ENCODE peak calls at places on chromosome 2, in nine cellular contexts. I, U, B, F, J, Q, H, A and O are unnamed samples. For H3K9me3, the result is how much of the 10 kb centered on the place peaks cover.

GRCh38 chr2:28582152-28582551 is 86.3 kb downstream of the PLB1 start:
- DNase-seq in H (no peak), F (no peak), J (peak), A (no peak), B (no peak), Q (no peak), U (no peak), I (no peak), O (no peak)

GRCh38 chr2:119196301-119197124 is 27.1 kb upstream of the STEAP3 start:
- DNase-seq in U (no peak), H (no peak), F (no peak), Q (no peak), A (no peak), I (no peak), B (no peak), J (peak), O (no peak)

GRCh38 chr2:240619506-240620148 is 5.7 kb upstream of the GPR35 start:
- DNase-seq in A (no peak), U (peak), F (no peak), B (peak), I (no peak), H (no peak), Q (no peak), J (no peak), O (peak)

GRCh38 chr2:217654173-217654572 is 348.6 kb downstream of the TNS1 start:
- DNase-seq in B (no peak), F (no peak), Q (no peak), I (no peak), J (no peak), H (no peak), A (no peak), U (no peak), O (no peak)

GRCh38 chr2:98445167-98445522 is 487 bp downstream of the INPP4A start:
- DNase-seq in F (no peak), Q (no peak), H (no peak), B (no peak), J (no peak), U (no peak), I (no peak), A (peak), O (no peak)

GRCh38 chr2:239534581-239535412 is 134.0 kb upstream of the HDAC4 start:
- DNase-seq in B (no peak), H (no peak), F (no peak), Q (no peak), A (peak), I (no peak), J (no peak), U (no peak), O (no peak)

GRCh38 chr2:25373269-25373981 is 31.7 kb upstream of the DNMT3A start:
- DNase-seq in A (no peak), J (no peak), B (peak), I (no peak), H (no peak), F (no peak), U (no peak), Q (no peak), O (no peak)

GRCh38 chr2:178258916-178259315 is 64.6 kb downstream of the OSBPL6 start:
- DNase-seq in B (no peak), F (peak), U (no peak), I (no peak), J (no peak), Q (no peak), H (no peak), A (no peak), O (no peak)

GRCh38 chr2:169734172-169734847 is 678 bp downstream of the KLHL23 start:
- DNase-seq in A (peak), I (peak), F (no peak), H (no peak), U (no peak), B (peak), J (no peak), Q (no peak), O (no peak)

GRCh38 chr2:18971628-18972027 is 382.3 kb upstream of the NT5C1B start:
- DNase-seq in F (peak), B (no peak), I (no peak), U (no peak), A (no peak), Q (no peak), J (peak), H (no peak), O (no peak)

GRCh38 chr2:40358783-40359182 is 93.1 kb downstream of the SLC8A1 start:
- DNase-seq in J (no peak), U (no peak), H (no peak), I (no peak), B (no peak), F (no peak), Q (no peak), A (no peak), O (no peak)

GRCh38 chr2:134774786-134775641 is 56.2 kb upstream of the TMEM163 start:
- DNase-seq in J (peak), Q (no peak), B (no peak), F (no peak), H (peak), A (peak), U (no peak), I (no peak), O (no peak)

GRCh38 chr2:124264496-124265160 is 239.5 kb downstream of the CNTNAP5 start:
- DNase-seq in F (peak), A (no peak), H (no peak), U (no peak), I (no peak), J (no peak), Q (no peak), B (no peak), O (no peak)

GRCh38 chr2:124269348-124269747 is 244.3 kb downstream of the CNTNAP5 start:
- DNase-seq in H (no peak), B (no peak), I (no peak), A (no peak), F (no peak), Q (no peak), J (no peak), U (no peak), O (no peak)

GRCh38 chr2:124265641-124266040 is 240.6 kb downstream of the CNTNAP5 start:
- DNase-seq in I (no peak), U (no peak), B (no peak), A (no peak), Q (no peak), J (no peak), F (no peak), H (no peak), O (no peak)

GRCh38 chr2:124272442-124272841 is 247.4 kb downstream of the CNTNAP5 start:
- DNase-seq in A (no peak), Q (no peak), J (no peak), H (no peak), U (no peak), I (no peak), F (no peak), B (no peak), O (no peak)

DNA sequence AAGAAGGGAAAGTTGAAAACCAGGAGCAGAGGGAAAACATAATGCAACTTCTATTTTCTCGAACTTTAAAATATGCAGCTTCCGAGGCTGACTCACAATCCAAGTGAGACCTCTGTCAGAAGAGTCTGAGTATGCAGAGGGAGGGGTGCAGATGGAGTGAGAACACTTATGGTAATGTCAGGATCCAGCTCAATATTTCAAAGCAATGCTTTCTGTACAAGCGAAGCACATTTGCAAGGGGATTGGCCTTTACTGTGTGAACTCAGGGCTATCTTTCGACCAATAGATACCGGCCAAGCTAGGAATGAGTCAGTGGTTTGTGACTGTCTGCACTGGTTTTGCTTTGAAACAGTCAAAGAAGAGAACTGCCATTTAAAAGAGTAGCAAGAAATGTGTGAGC is 242.7 kb downstream of the CNTNAP5 start:
- DNase-seq in B (no peak), U (no peak), Q (no peak), J (no peak), A (no peak), H (no peak), F (peak), I (no peak), O (no peak)
- H3K27ac ChIP-seq in B (no peak), U (no peak), Q (no peak), J (no peak), A (no peak), H (no peak), F (peak), I (no peak), O (no peak)

GRCh38 chr2:171785450-171785849 is 98.2 kb downstream of the DYNC1I2 start:
- DNase-seq in F (no peak), Q (no peak), H (no peak), J (no peak), A (no peak), U (no peak), B (no peak), I (no peak), O (no peak)
- TF ChIP-seq CTCF in F (no peak), Q (no peak), H (no peak), J (no peak), A (no peak), U (no peak), B (no peak), I (no peak), O (no peak)

GRCh38 chr2:14514001-14514400 is 118.5 kb upstream of the LRATD1 start:
- DNase-seq in H (no peak), J (no peak), I (no peak), F (no peak), B (no peak), A (no peak), U (no peak), Q (no peak), O (no peak)

GRCh38 chr2:14516844-14517243 is 115.7 kb upstream of the LRATD1 start:
- DNase-seq in U (no peak), A (no peak), H (no peak), F (peak), J (peak), B (no peak), I (no peak), Q (no peak), O (no peak)

GRCh38 chr2:14511541-14511940 is 121.0 kb upstream of the LRATD1 start:
- DNase-seq in J (no peak), I (no peak), Q (no peak), A (no peak), B (no peak), H (no peak), U (no peak), F (no peak), O (no peak)
- H3K9me3 ChIP-seq in J (under half), I (under half), Q (under half), A (under half), B (under half), H (under half), U (under half), F (under half), O (under half)

DNA sequence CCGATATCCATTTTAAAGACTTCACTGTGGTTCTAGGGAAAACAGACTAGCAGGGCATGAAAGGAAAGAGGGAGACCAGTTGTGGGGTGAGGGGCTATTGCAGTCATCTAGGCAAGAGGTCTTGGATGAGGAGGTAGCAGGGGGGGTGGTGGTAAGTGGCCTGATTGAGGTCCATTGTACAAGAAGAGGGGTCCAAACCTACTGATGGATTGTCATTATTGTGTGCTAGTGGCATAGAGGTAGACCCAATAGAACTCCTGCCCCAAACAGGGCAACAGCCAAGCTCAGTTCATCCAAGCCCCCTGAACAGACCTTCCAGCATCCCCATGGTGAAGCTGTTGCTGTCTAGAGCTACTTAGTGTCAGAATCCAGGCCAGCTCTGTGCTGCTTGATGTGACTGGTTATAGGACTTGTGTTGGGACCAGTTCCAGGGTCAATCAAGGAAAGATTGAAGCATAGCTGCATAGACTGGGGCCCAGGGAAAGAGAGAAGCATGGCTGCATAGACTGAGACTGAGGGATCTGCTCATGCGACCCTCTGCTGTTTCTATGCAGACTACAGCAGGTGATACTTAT is 7.0 kb downstream of the ASAP2 start:
- DNase-seq in I (no peak), J (no peak), B (no peak), H (no peak), U (no peak), A (no peak), F (no peak), Q (no peak), O (no peak)
- H3K27ac ChIP-seq in I (peak), J (no peak), B (peak), H (no peak), U (peak), A (no peak), F (no peak), Q (no peak), O (peak)

GRCh38 chr2:112216158-112216557 is 38.7 kb downstream of the ZC3H8 start:
- DNase-seq in J (no peak), B (no peak), F (peak), I (no peak), H (no peak), U (no peak), Q (no peak), A (no peak), O (no peak)
- TF ChIP-seq CTCF in J (no peak), B (no peak), F (no peak), I (no peak), H (peak), U (no peak), Q (no peak), A (peak), O (no peak)

DNA sequence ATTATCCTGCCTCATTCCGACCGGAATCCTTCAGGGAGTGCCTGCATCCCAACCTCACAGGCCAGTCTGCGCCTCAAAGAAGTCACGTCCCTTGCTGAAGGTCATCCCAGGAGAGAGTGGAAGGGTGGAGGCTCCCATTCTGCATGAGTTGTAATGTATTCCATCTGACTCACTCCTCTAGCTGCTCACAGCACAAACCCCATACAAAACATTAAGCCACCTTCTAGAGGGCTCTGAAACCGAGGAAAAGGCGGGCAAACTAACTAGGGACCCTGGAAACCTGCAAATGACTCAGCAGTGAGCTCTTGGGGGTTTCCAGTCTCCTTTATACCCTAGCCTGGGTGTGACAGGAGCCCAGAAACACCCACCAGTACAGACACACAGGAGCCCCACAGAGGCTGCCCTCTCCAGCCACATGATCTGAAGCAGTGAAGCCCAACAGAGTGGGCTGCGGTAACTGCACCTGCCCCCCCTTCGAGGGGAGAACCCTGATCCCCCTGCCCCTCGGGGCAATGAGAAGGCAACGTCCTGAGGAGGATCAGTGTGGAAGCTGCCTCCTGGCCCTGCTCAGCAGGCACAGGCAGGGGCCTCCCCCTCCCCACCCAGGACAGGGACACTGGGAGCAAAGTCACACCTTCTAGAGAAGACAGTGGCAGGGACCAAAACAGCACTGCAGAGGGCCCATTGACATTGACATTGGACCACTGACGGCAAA is 69.3 kb upstream of the SNTG2 start:
- DNase-seq in B (no peak), Q (no peak), I (no peak), A (peak), H (no peak), U (no peak), F (no peak), J (no peak), O (no peak)
- H3K9me3 ChIP-seq in B (under half), Q (under half), I (under half), A (under half), H (under half), U (under half), F (under half), J (under half), O (under half)

GRCh38 chr2:1738646-1739302 is 5.5 kb downstream of the PXDN start:
- DNase-seq in U (no peak), H (no peak), F (peak), B (no peak), A (no peak), I (peak), Q (no peak), J (no peak), O (no peak)

GRCh38 chr2:1739322-1739957 is 4.9 kb downstream of the PXDN start:
- DNase-seq in I (no peak), H (no peak), Q (no peak), A (no peak), B (no peak), F (no peak), U (no peak), J (peak), O (no peak)

GRCh38 chr2:1741851-1742250 is 2.5 kb downstream of the PXDN start:
- DNase-seq in U (no peak), H (no peak), Q (no peak), J (no peak), B (no peak), F (no peak), I (peak), A (no peak), O (no peak)

GRCh38 chr2:1740714-1741584 is 3.4 kb downstream of the PXDN start:
- DNase-seq in U (no peak), I (no peak), J (no peak), B (no peak), F (no peak), H (no peak), A (no peak), Q (no peak), O (no peak)

DNA sequence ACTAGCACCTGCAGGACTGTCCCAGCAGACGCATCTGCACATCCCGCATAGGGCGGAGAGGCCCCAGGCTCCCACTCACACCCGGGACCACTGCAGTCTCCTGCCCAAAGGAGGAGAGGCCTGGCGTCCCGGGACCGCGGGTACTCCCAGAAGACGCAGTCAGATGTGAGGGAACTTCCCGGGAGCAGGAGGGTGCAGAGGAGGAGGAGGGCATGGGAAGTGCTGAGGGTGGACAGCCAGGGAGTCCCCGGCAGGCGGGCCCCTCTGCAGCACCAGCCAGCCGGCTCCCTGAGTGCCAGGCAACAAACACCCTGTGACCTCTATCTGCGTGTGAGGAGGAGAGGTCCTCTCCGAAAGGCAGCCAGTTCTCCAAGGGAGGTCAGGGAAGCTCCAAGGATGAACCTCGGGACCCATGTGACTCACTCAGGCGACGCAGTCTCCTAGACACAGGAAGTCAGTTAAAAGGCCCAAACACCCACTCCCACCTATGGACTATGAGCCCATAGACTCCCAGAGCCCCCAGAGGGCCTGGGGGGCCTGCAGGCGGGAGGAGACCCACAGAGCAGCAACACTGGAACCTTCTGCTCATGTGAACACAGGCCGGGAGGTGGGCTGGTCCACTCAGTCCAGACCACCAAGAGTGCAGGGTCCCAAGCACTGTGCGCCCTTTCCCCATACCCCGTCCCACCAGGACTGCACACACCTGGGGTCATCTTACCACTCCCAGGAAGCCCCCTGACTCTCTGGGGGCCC is 4.2 kb downstream of the PXDN start:
- DNase-seq in I (no peak), A (no peak), H (no peak), J (no peak), F (no peak), Q (no peak), U (no peak), B (no peak), O (no peak)
- H3K27ac ChIP-seq in I (peak), A (no peak), H (no peak), J (no peak), F (peak), Q (no peak), U (peak), B (no peak), O (peak)